ENCODE peak calls at places on chromosomes 2 and 18, in seven cellular contexts. V, A, U, H, W, E and G are unnamed samples.
A peak's percentile ranks its signal among the peaks of the same experiment; 100 is the strongest.

GRCh38 chr2:232689152-232689910 is 7.8 kb upstream of the GIGYF2 start:
- DNase-seq in V (no peak), A (peak; percentile 74), U (no peak), H (no peak), W (no peak), E (no peak), G (no peak)

GRCh38 chr18:13035249-13035914 is 44.2 kb downstream of the CEP192 start:
- DNase-seq in V (no peak), A (no peak), U (no peak), H (no peak), W (no peak), E (no peak), G (no peak)

GRCh38 chr2:100733344-100734187 is 86.4 kb upstream of the NPAS2 start:
- DNase-seq in V (peak; percentile 24), A (no peak), U (no peak), H (peak; percentile 59), W (peak; percentile 10), E (peak; percentile 32), G (no peak)

GRCh38 chr2:199055336-199055735 is 402.4 kb downstream of the SATB2 start:
- DNase-seq in V (no peak), A (no peak), U (no peak), H (no peak), W (no peak), E (no peak), G (no peak)

GRCh38 chr2:123916512-123916911 is 108.6 kb upstream of the CNTNAP5 start:
- DNase-seq in V (no peak), A (no peak), U (no peak), H (no peak), W (no peak), E (no peak), G (no peak)

GRCh38 chr2:102553601-102554000 is 65.8 kb upstream of the SLC9A2 start:
- DNase-seq in V (no peak), A (no peak), U (no peak), H (no peak), W (no peak), E (no peak), G (no peak)

GRCh38 chr2:174121178-174121577 is 127.2 kb downstream of the OLA1 start:
- DNase-seq in V (no peak), A (no peak), U (no peak), H (no peak), W (no peak), E (no peak), G (no peak)

GRCh38 chr2:9573840-9574239 is 18.2 kb upstream of the ADAM17 start:
- DNase-seq in V (no peak), A (no peak), U (no peak), H (no peak), W (no peak), E (no peak), G (no peak)

GRCh38 chr18:25898965-25899364 is 191.4 kb downstream of the SS18 start:
- DNase-seq in V (no peak), A (no peak), U (no peak), H (no peak), W (no peak), E (no peak), G (no peak)

GRCh38 chr2:139217641-139218040 is 437.5 kb upstream of the NXPH2 start:
- DNase-seq in V (no peak), A (no peak), U (no peak), H (no peak), W (no peak), E (no peak), G (no peak)

GRCh38 chr2:65901809-65902208 is 469.4 kb upstream of the SPRED2 start:
- DNase-seq in V (no peak), A (no peak), U (no peak), H (no peak), W (no peak), E (no peak), G (no peak)

GRCh38 chr2:159753797-159754196 is 41.5 kb downstream of the MARCHF7 start:
- DNase-seq in V (no peak), A (no peak), U (no peak), H (no peak), W (no peak), E (no peak), G (no peak)

GRCh38 chr2:217935245-217935879 is 67.4 kb downstream of the TNS1 start:
- DNase-seq in V (no peak), A (peak; percentile 63), U (no peak), H (no peak), W (no peak), E (no peak), G (no peak)

GRCh38 chr2:178205853-178206516 is 11.7 kb downstream of the OSBPL6 start:
- DNase-seq in V (no peak), A (no peak), U (no peak), H (no peak), W (no peak), E (no peak), G (no peak)

GRCh38 chr2:195447353-195447975 is 209.6 kb upstream of the SLC39A10 start:
- DNase-seq in V (no peak), A (no peak), U (no peak), H (no peak), W (no peak), E (no peak), G (no peak)

GRCh38 chr2:151695778-151696177 is 38.5 kb downstream of the NEB start:
- DNase-seq in V (no peak), A (no peak), U (no peak), H (no peak), W (no peak), E (no peak), G (no peak)

GRCh38 chr2:133641497-133641896 is 73.2 kb upstream of the NCKAP5 start:
- DNase-seq in V (no peak), A (peak; percentile 23), U (no peak), H (peak; percentile 16), W (no peak), E (no peak), G (no peak)
- TF ChIP-seq CTCF in V (no peak), A (no peak), U (no peak), H (peak; percentile 11), W (no peak), E (peak; percentile 13), G (no peak)

DNA sequence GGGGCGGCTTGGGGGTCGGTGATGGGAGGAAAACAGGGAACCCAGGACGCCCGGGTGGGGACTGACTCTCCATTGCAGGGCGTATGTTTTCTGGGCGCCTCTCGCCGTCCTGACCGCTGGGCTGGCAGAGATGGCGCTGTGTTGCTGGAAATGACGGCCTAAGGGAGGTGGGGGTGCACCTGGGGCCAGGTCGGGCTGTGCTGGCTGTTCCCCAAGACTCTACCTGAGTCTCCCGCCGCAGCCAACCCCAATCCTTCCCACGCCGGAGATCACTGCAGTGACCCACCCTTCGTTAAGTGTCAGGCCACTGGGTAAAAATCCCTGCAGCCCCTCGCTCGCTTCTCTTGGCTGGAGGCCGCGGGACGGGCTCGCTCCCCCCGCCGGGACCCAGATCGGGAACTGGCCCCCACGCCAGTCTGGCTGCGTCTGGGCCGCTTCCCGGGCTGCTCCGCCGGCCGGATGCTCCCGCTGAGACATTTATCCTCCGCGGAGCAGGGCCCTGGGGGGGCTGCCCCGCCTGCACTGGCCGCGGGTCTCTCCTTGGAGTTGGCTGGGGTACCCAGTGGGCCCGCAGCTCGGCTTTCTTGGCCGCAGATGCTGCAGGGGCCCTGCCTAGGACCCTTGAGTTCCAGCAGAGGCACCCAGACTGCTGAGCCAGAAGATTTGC is 7.8 kb upstream of the ARMC9 start:
- DNase-seq in V (no peak), A (peak; percentile 76), U (no peak), H (peak; percentile 66), W (no peak), E (peak; percentile 91), G (no peak)
- H3K27ac ChIP-seq in V (peak overlapping the region; percentile 85), A (peak overlapping the region; percentile 43), U (no peak overlapping the region), H (peak overlapping the region; percentile 86), W (no peak overlapping the region), E (peak overlapping the region; percentile 91), G (no peak overlapping the region)

GRCh38 chr18:46466236-46467160 is 190.5 kb downstream of the LOXHD1 start:
- DNase-seq in V (no peak), A (no peak), U (no peak), H (peak; percentile 81), W (peak; percentile 39), E (no peak), G (no peak)
- TF ChIP-seq CTCF in V (no peak), A (no peak), U (no peak), H (no peak), W (no peak), E (no peak), G (no peak)

GRCh38 chr18:51154664-51155063 is 42.8 kb downstream of the MEX3C start:
- DNase-seq in V (no peak), A (no peak), U (no peak), H (no peak), W (no peak), E (no peak), G (no peak)
- H3K27ac ChIP-seq in V (no peak overlapping the region), A (no peak overlapping the region), U (no peak overlapping the region), H (no peak overlapping the region), W (no peak overlapping the region), E (no peak overlapping the region), G (no peak overlapping the region)